ENCODE peak calls at places on chromosomes 1 and 21, in ten cellular contexts. D is tibial artery; X is stimulated activated CD4-positive, alpha-beta T cell treated with anti-CD3 and anti-CD28 coated beads, TNF-alpha, amount 100 ng/mL, for 1 hour; K is KG1; B is right lobe of liver; C is cerebellar cortex; O is NAMALWA; Y is pancreas; U is activated T-cell treated with anti-CD3 and anti-CD28 coated beads for 1 hour; G is hippocampal formation. R is an unnamed sample.

GRCh38 chr1:75520028-75520427 is 90.9 kb downstream of the SLC44A5 start:
- DNase-seq in D (no peak), X (no peak), K (no peak), B (no peak), C (no peak), O (no peak), Y (no peak), U (no peak), G (no peak), R (no peak)

GRCh38 chr1:155977607-155978324 is 581 bp downstream of the ARHGEF2 start:
- DNase-seq in D (peak), X (peak), K (no peak), B (no peak), C (peak), O (peak), Y (no peak), U (no peak), G (peak), R (no peak)

GRCh38 chr1:17195731-17196130 is 9.2 kb upstream of the PADI1 start:
- DNase-seq in D (peak), X (no peak), K (no peak), B (peak), C (no peak), O (no peak), Y (no peak), U (no peak), G (no peak), R (no peak)

GRCh38 chr1:24322636-24323177 is 3.5 kb downstream of the GRHL3 start:
- DNase-seq in D (no peak), X (no peak), K (no peak), B (no peak), C (peak), O (no peak), Y (no peak), U (no peak), G (no peak), R (no peak)

GRCh38 chr1:33971913-33972312 is 108.0 kb downstream of the HMGB4 start:
- DNase-seq in D (no peak), X (no peak), K (no peak), B (no peak), C (no peak), O (no peak), Y (no peak), U (no peak), G (no peak), R (no peak)

GRCh38 chr1:64956733-64957441 is 9.5 kb downstream of the JAK1 start:
- DNase-seq in D (no peak), X (no peak), K (peak), B (no peak), C (peak), O (peak), Y (no peak), U (no peak), G (no peak), R (no peak)

GRCh38 chr1:2802421-2802961 is 998 bp upstream of the TTC34 start:
- DNase-seq in D (no peak), X (no peak), K (no peak), B (no peak), C (no peak), O (no peak), Y (no peak), U (no peak), G (no peak), R (no peak)

GRCh38 chr1:30533141-30533540 is 190.2 kb downstream of the MATN1 start:
- DNase-seq in D (no peak), X (no peak), K (no peak), B (no peak), C (no peak), O (no peak), Y (no peak), U (no peak), G (no peak), R (no peak)

GRCh38 chr1:228104526-228105251 is 1.6 kb upstream of the C1orf35 start:
- DNase-seq in D (no peak), X (no peak), K (no peak), B (peak), C (no peak), O (no peak), Y (peak), U (no peak), G (no peak), R (no peak)

GRCh38 chr1:197224160-197224559 is 43.9 kb upstream of the CRB1 start:
- DNase-seq in D (no peak), X (no peak), K (no peak), B (no peak), C (peak), O (peak), Y (no peak), U (no peak), G (no peak), R (no peak)

GRCh38 chr1:164638506-164639202 is 79.7 kb downstream of the PBX1 start:
- DNase-seq in D (no peak), X (no peak), K (no peak), B (no peak), C (peak), O (no peak), Y (no peak), U (no peak), G (no peak), R (no peak)

GRCh38 chr1:206476591-206476990 is 6.3 kb downstream of the IKBKE start:
- DNase-seq in D (no peak), X (no peak), K (no peak), B (no peak), C (no peak), O (no peak), Y (no peak), U (no peak), G (no peak), R (no peak)

GRCh38 chr1:151990856-151991198 is 2.8 kb downstream of the S100A10 start:
- DNase-seq in D (no peak), X (no peak), K (no peak), B (peak), C (no peak), O (no peak), Y (peak), U (no peak), G (no peak), R (no peak)

GRCh38 chr1:3462356-3463012 is 8.0 kb downstream of the ARHGEF16 start:
- DNase-seq in D (no peak), X (no peak), K (no peak), B (no peak), C (no peak), O (no peak), Y (no peak), U (no peak), G (no peak), R (no peak)

GRCh38 chr1:179082308-179083030 is 599 bp downstream of the TOR3A start:
- DNase-seq in D (no peak), X (no peak), K (no peak), B (peak), C (peak), O (peak), Y (peak), U (peak), G (peak), R (peak)

GRCh38 chr1:62212411-62212810 is 17.8 kb downstream of the L1TD1 start:
- DNase-seq in D (no peak), X (no peak), K (no peak), B (no peak), C (no peak), O (no peak), Y (no peak), U (no peak), G (no peak), R (no peak)

GRCh38 chr1:4600615-4601460 is 53.6 kb upstream of the AJAP1 start:
- DNase-seq in D (peak), X (no peak), K (no peak), B (no peak), C (no peak), O (no peak), Y (no peak), U (no peak), G (no peak), R (no peak)

GRCh38 chr21:36202721-36203602 is 46.3 kb downstream of the DOP1B start:
- DNase-seq in D (no peak), X (no peak), K (no peak), B (no peak), C (no peak), O (no peak), Y (no peak), U (no peak), G (no peak), R (no peak)

GRCh38 chr1:231196728-231197127 is 34.9 kb downstream of the TRIM67 start:
- DNase-seq in D (peak), X (no peak), K (no peak), B (no peak), C (no peak), O (no peak), Y (no peak), U (no peak), G (no peak), R (no peak)

GRCh38 chr1:53541761-53542550 is 82.8 kb downstream of the DMRTB1 start:
- DNase-seq in D (peak), X (no peak), K (no peak), B (no peak), C (peak), O (no peak), Y (peak), U (no peak), G (no peak), R (no peak)

GRCh38 chr1:65958561-65959350 is 166.1 kb downstream of the PDE4B start:
- DNase-seq in D (no peak), X (no peak), K (peak), B (no peak), C (peak), O (peak), Y (no peak), U (peak), G (no peak), R (no peak)

GRCh38 chr1:208029381-208030319 is 118.7 kb upstream of the CD34 start:
- DNase-seq in D (peak), X (no peak), K (no peak), B (no peak), C (no peak), O (no peak), Y (no peak), U (no peak), G (no peak), R (peak)

GRCh38 chr1:32863516-32864245 is 7.0 kb downstream of the FNDC5 start:
- DNase-seq in D (no peak), X (no peak), K (no peak), B (no peak), C (no peak), O (no peak), Y (no peak), U (no peak), G (no peak), R (no peak)

GRCh38 chr1:200888349-200888838 is 6.3 kb upstream of the INAVA start:
- DNase-seq in D (no peak), X (no peak), K (peak), B (no peak), C (no peak), O (peak), Y (no peak), U (peak), G (no peak), R (no peak)

GRCh38 chr1:227299688-227300087 is 18.6 kb downstream of the CDC42BPA start:
- DNase-seq in D (no peak), X (no peak), K (no peak), B (no peak), C (no peak), O (no peak), Y (no peak), U (no peak), G (no peak), R (no peak)

R was measured in hepatic stellate cell.